ENCODE peak calls at places on chromosomes 1 and 21, in four cellular contexts. H is breast epithelium, Y is GM04504, F is brain microvascular endothelial cell. R is an unnamed sample.
A peak's percentile ranks its signal among the peaks of the same experiment; 100 is the strongest.

GRCh38 chr1:245215071-245215470 is 60.3 kb downstream of the KIF26B start:
- DNase-seq in H (no peak), Y (no peak), F (no peak), R (no peak)

GRCh38 chr21:33761104-33762036 is 119.1 kb downstream of the ITSN1 start:
- DNase-seq in H (no peak), Y (peak; percentile 85), F (peak; percentile 95), R (peak; percentile 64)

GRCh38 chr1:31701137-31701736 is 2.6 kb downstream of the COL16A1 start:
- DNase-seq in H (peak; percentile 91), Y (peak; percentile 91), F (peak; percentile 98), R (peak; percentile 77)

GRCh38 chr1:151998611-151999362 is 5.1 kb upstream of the S100A10 start:
- DNase-seq in H (no peak), Y (no peak), F (no peak), R (no peak)

GRCh38 chr21:44291936-44292811 is 6.5 kb downstream of the AIRE start:
- DNase-seq in H (no peak), Y (no peak), F (no peak), R (no peak)

GRCh38 chr1:30801826-30802198 is 44.2 kb upstream of the LAPTM5 start:
- DNase-seq in H (peak; percentile 85), Y (peak; percentile 16), F (peak; percentile 53), R (no peak)

GRCh38 chr1:233020441-233020840 is 70.0 kb downstream of the NTPCR start:
- DNase-seq in H (no peak), Y (no peak), F (no peak), R (no peak)

GRCh38 chr21:29332461-29333354 is 34.0 kb downstream of the BACH1 start:
- DNase-seq in H (no peak), Y (no peak), F (peak; percentile 74), R (no peak)

GRCh38 chr1:20380616-20381035 is 90.0 kb downstream of the VWA5B1 start:
- DNase-seq in H (no peak), Y (peak; percentile 85), F (peak; percentile 24), R (no peak)

GRCh38 chr1:243482237-243483022 is 226.6 kb downstream of the SDCCAG8 start:
- DNase-seq in H (no peak), Y (peak; percentile 46), F (peak; percentile 71), R (no peak)

GRCh38 chr1:109256971-109257681 is 7.8 kb downstream of the CELSR2 start:
- DNase-seq in H (no peak), Y (no peak), F (no peak), R (no peak)

GRCh38 chr1:48109390-48110009 is 112.3 kb upstream of the TRABD2B start:
- DNase-seq in H (no peak), Y (peak; percentile 15), F (peak; percentile 61), R (peak; percentile 51)

GRCh38 chr21:38980416-38981319 is 174.9 kb downstream of the ETS2 start:
- DNase-seq in H (no peak), Y (no peak), F (no peak), R (no peak)

GRCh38 chr1:99548924-99549605 is 96.8 kb upstream of the PALMD start:
- DNase-seq in H (no peak), Y (no peak), F (peak; percentile 56), R (no peak)

GRCh38 chr1:198919667-198920398 is 281.0 kb downstream of the PTPRC start:
- DNase-seq in H (no peak), Y (no peak), F (no peak), R (no peak)

GRCh38 chr21:34027727-34028461 is 45.5 kb upstream of the MRPS6 start:
- DNase-seq in H (no peak), Y (no peak), F (peak; percentile 11), R (no peak)

GRCh38 chr1:239008568-239008967 is 377.8 kb upstream of the CHRM3 start:
- DNase-seq in H (no peak), Y (no peak), F (no peak), R (no peak)

GRCh38 chr1:175150596-175151319 is 41.8 kb downstream of the KIAA0040 start:
- DNase-seq in H (no peak), Y (no peak), F (no peak), R (no peak)

GRCh38 chr1:56529801-56530200 is 49.6 kb downstream of the PLPP3 start:
- DNase-seq in H (no peak), Y (no peak), F (no peak), R (no peak)

GRCh38 chr1:234631721-234632125 is 21.7 kb upstream of the IRF2BP2 start:
- DNase-seq in H (no peak), Y (no peak), F (peak; percentile 98), R (no peak)

GRCh38 chr1:94955767-94956632 is 29.1 kb upstream of the CNN3 start:
- DNase-seq in H (no peak), Y (no peak), F (no peak), R (no peak)

GRCh38 chr1:6464514-6464836 is 1.5 kb downstream of the TNFRSF25 start:
- DNase-seq in H (peak; percentile 72), Y (no peak), F (no peak), R (no peak)

GRCh38 chr1:30675289-30675688 is 48.1 kb downstream of the MATN1 start:
- DNase-seq in H (no peak), Y (no peak), F (no peak), R (no peak)

GRCh38 chr1:168465942-168466702 is 77.7 kb downstream of the XCL2 start:
- DNase-seq in H (no peak), Y (no peak), F (no peak), R (no peak)

GRCh38 chr1:47478090-47478489 is 40.2 kb downstream of the FOXD2 start:
- DNase-seq in H (peak; percentile 75), Y (no peak), F (no peak), R (no peak)

GRCh38 chr21:46556802-46557201 is 48.1 kb downstream of the S100B start:
- DNase-seq in H (no peak), Y (no peak), F (no peak), R (no peak)

GRCh38 chr1:12554521-12555305 is 63.3 kb downstream of the DHRS3 start:
- DNase-seq in H (no peak), Y (no peak), F (no peak), R (no peak)

GRCh38 chr21:45818276-45818903 is 163.2 kb upstream of the COL6A1 start:
- DNase-seq in H (peak; percentile 24), Y (peak; percentile 70), F (no peak), R (no peak)

GRCh38 chr1:206075786-206076725 is 23.1 kb downstream of the RHEX start:
- DNase-seq in H (no peak), Y (peak; percentile 22), F (no peak), R (no peak)